ENCODE peak calls at places on chromosomes 11 and 22, in four cellular contexts. J, Z, Y and H are unnamed samples.

GRCh38 chr11:35234836-35235235 is 95.9 kb downstream of the CD44 start:
- DNase-seq in Y (no peak), J (no peak), Z (no peak), H (no peak)

GRCh38 chr11:65479184-65480145 is 19.4 kb upstream of the MALAT1 start:
- DNase-seq in Z (peak; percentile 81), J (no peak), Y (no peak), H (peak; percentile 71)

GRCh38 chr11:45262900-45263299 is 23.2 kb downstream of the SYT13 start:
- DNase-seq in Z (no peak), Y (no peak), J (no peak), H (no peak)

GRCh38 chr11:4882543-4882942 is 843 bp downstream of the OR51T1 start:
- DNase-seq in Z (no peak), J (no peak), Y (no peak), H (no peak)

GRCh38 chr11:121237686-121238658 is 54.6 kb upstream of the SC5D start:
- DNase-seq in Z (peak; percentile 36), Y (no peak), J (no peak), H (no peak)

GRCh38 chr11:64140101-64140500 is 25.8 kb downstream of the MACROD1 start:
- DNase-seq in J (no peak), Z (no peak), Y (no peak), H (no peak)

GRCh38 chr22:48141301-48141700 is 1378.9 kb downstream of the TBC1D22A start:
- DNase-seq in Y (no peak), J (no peak), Z (no peak), H (no peak)

GRCh38 chr11:64605248-64605560 is 14.2 kb downstream of the SLC22A12 start:
- DNase-seq in Z (no peak), J (no peak), Y (no peak), H (no peak)

GRCh38 chr22:43308451-43309235 is 34.5 kb downstream of the SCUBE1 start:
- DNase-seq in J (no peak), Y (no peak), Z (no peak), H (no peak)

GRCh38 chr22:25048659-25049657 is 96.4 kb downstream of the KIAA1671 start:
- DNase-seq in Z (peak; percentile 63), J (no peak), Y (peak; percentile 40), H (peak; percentile 68)

GRCh38 chr11:102497061-102497460 is 33.5 kb downstream of the MMP7 start:
- DNase-seq in Y (no peak), J (no peak), Z (no peak), H (no peak)

GRCh38 chr22:19868773-19869471 is 14.2 kb upstream of the GNB1L start:
- DNase-seq in J (peak; percentile 53), Z (no peak), Y (peak; percentile 4), H (no peak)

GRCh38 chr22:19904881-19905618 is 36.5 kb upstream of the COMT start:
- DNase-seq in Y (no peak), Z (no peak), J (no peak), H (no peak)

GRCh38 chr11:69014084-69014935 is 1.3 kb upstream of the MRGPRF start:
- DNase-seq in Y (no peak), Z (peak; percentile 61), J (no peak), H (peak; percentile 66)

GRCh38 chr22:17633998-17634323 is 4.6 kb upstream of the BCL2L13 start:
- DNase-seq in Z (no peak), J (no peak), Y (no peak), H (no peak)

GRCh38 chr11:128213461-128213860 is 373.9 kb downstream of the ETS1 start:
- DNase-seq in J (no peak), Z (no peak), Y (no peak), H (no peak)

GRCh38 chr22:37633082-37633692 is 6.3 kb upstream of the SH3BP1 start:
- DNase-seq in Y (no peak), J (no peak), Z (no peak), H (no peak)

GRCh38 chr11:75100314-75100713 is 3.6 kb upstream of the OR2AT4 start:
- DNase-seq in Y (no peak), J (no peak), Z (no peak), H (no peak)